ENCODE peak calls at places on chromosomes 2 and 18, in nine cellular contexts. One of them, this sample, is unnamed.

GRCh38 chr2:232333361-232334135 is 45.0 kb upstream of the ALPP start:
- DNase-seq in iPS DF 6.9: no peak
- DNase-seq in GM12878: no peak
- DNase-seq in sigmoid colon: peak; percentile 58
- DNase-seq in right cardiac atrium: no peak
- DNase-seq in CD8-positive, alpha-beta memory T cell: peak; percentile 36
- DNase-seq in heart left ventricle: peak; percentile 18
- DNase-seq in CD4-positive, CD25-positive, alpha-beta regulatory T cell: no peak
- DNase-seq in ovary: no peak
- DNase-seq in this sample: peak; percentile 46

GRCh38 chr2:98522854-98523253 is 78.2 kb downstream of the INPP4A start:
- DNase-seq in iPS DF 6.9: no peak
- DNase-seq in GM12878: no peak
- DNase-seq in sigmoid colon: no peak
- DNase-seq in right cardiac atrium: no peak
- DNase-seq in CD8-positive, alpha-beta memory T cell: no peak
- DNase-seq in heart left ventricle: no peak
- DNase-seq in CD4-positive, CD25-positive, alpha-beta regulatory T cell: no peak
- DNase-seq in ovary: no peak
- DNase-seq in this sample: no peak

GRCh38 chr2:202237787-202238233 is 587 bp downstream of the SUMO1 start:
- DNase-seq in iPS DF 6.9: no peak
- DNase-seq in GM12878: no peak
- DNase-seq in sigmoid colon: peak; percentile 66
- DNase-seq in right cardiac atrium: peak; percentile 23
- DNase-seq in CD8-positive, alpha-beta memory T cell: no peak
- DNase-seq in heart left ventricle: peak; percentile 30
- DNase-seq in CD4-positive, CD25-positive, alpha-beta regulatory T cell: no peak
- DNase-seq in ovary: no peak
- DNase-seq in this sample: peak; percentile 63

GRCh38 chr2:30688956-30689401 is 118.3 kb downstream of the CAPN13 start:
- DNase-seq in iPS DF 6.9: no peak
- DNase-seq in GM12878: no peak
- DNase-seq in sigmoid colon: peak; percentile 60
- DNase-seq in right cardiac atrium: peak; percentile 41
- DNase-seq in CD8-positive, alpha-beta memory T cell: no peak
- DNase-seq in heart left ventricle: peak; percentile 75
- DNase-seq in CD4-positive, CD25-positive, alpha-beta regulatory T cell: no peak
- DNase-seq in ovary: no peak
- DNase-seq in this sample: no peak

GRCh38 chr18:49794740-49795139 is 18.6 kb downstream of the ACAA2 start:
- DNase-seq in iPS DF 6.9: no peak
- DNase-seq in GM12878: no peak
- DNase-seq in sigmoid colon: no peak
- DNase-seq in right cardiac atrium: no peak
- DNase-seq in CD8-positive, alpha-beta memory T cell: no peak
- DNase-seq in heart left ventricle: no peak
- DNase-seq in CD4-positive, CD25-positive, alpha-beta regulatory T cell: no peak
- DNase-seq in ovary: no peak
- DNase-seq in this sample: no peak

GRCh38 chr2:73156539-73157124 is 43.9 kb upstream of the RAB11FIP5 start:
- DNase-seq in iPS DF 6.9: peak; percentile 77
- DNase-seq in GM12878: no peak
- DNase-seq in sigmoid colon: peak; percentile 78
- DNase-seq in right cardiac atrium: peak; percentile 74
- DNase-seq in CD8-positive, alpha-beta memory T cell: peak; percentile 51
- DNase-seq in heart left ventricle: peak; percentile 70
- DNase-seq in CD4-positive, CD25-positive, alpha-beta regulatory T cell: peak; percentile 8
- DNase-seq in ovary: no peak
- DNase-seq in this sample: peak; percentile 79

GRCh38 chr18:6605115-6605869 is 124.2 kb upstream of the ARHGAP28 start:
- DNase-seq in iPS DF 6.9: no peak
- DNase-seq in GM12878: no peak
- DNase-seq in sigmoid colon: no peak
- DNase-seq in right cardiac atrium: no peak
- DNase-seq in CD8-positive, alpha-beta memory T cell: no peak
- DNase-seq in heart left ventricle: no peak
- DNase-seq in CD4-positive, CD25-positive, alpha-beta regulatory T cell: no peak
- DNase-seq in ovary: no peak
- DNase-seq in this sample: no peak

GRCh38 chr2:64374686-64375085 is 79.3 kb upstream of the LGALSL start:
- DNase-seq in iPS DF 6.9: no peak
- DNase-seq in GM12878: no peak
- DNase-seq in sigmoid colon: no peak
- DNase-seq in right cardiac atrium: peak; percentile 43
- DNase-seq in CD8-positive, alpha-beta memory T cell: no peak
- DNase-seq in heart left ventricle: peak; percentile 56
- DNase-seq in CD4-positive, CD25-positive, alpha-beta regulatory T cell: no peak
- DNase-seq in ovary: no peak
- DNase-seq in this sample: no peak

GRCh38 chr2:96828436-96828835 is 12.4 kb downstream of the CNNM3 start:
- DNase-seq in iPS DF 6.9: no peak
- DNase-seq in GM12878: no peak
- DNase-seq in sigmoid colon: no peak
- DNase-seq in right cardiac atrium: no peak
- DNase-seq in CD8-positive, alpha-beta memory T cell: no peak
- DNase-seq in heart left ventricle: no peak
- DNase-seq in CD4-positive, CD25-positive, alpha-beta regulatory T cell: no peak
- DNase-seq in ovary: no peak
- DNase-seq in this sample: no peak

GRCh38 chr2:231383701-231384435 is 11.6 kb upstream of the B3GNT7 start:
- DNase-seq in iPS DF 6.9: no peak
- DNase-seq in GM12878: no peak
- DNase-seq in sigmoid colon: no peak
- DNase-seq in right cardiac atrium: no peak
- DNase-seq in CD8-positive, alpha-beta memory T cell: no peak
- DNase-seq in heart left ventricle: no peak
- DNase-seq in CD4-positive, CD25-positive, alpha-beta regulatory T cell: no peak
- DNase-seq in ovary: no peak
- DNase-seq in this sample: no peak

GRCh38 chr2:240687741-240688562 is 3.7 kb upstream of the AQP12A start:
- DNase-seq in iPS DF 6.9: no peak
- DNase-seq in GM12878: no peak
- DNase-seq in sigmoid colon: no peak
- DNase-seq in right cardiac atrium: no peak
- DNase-seq in CD8-positive, alpha-beta memory T cell: no peak
- DNase-seq in heart left ventricle: no peak
- DNase-seq in CD4-positive, CD25-positive, alpha-beta regulatory T cell: no peak
- DNase-seq in ovary: no peak
- DNase-seq in this sample: no peak

GRCh38 chr2:55010149-55010591 is 40.1 kb downstream of the RTN4 start:
- DNase-seq in iPS DF 6.9: no peak
- DNase-seq in GM12878: peak; percentile 60
- DNase-seq in sigmoid colon: peak; percentile 73
- DNase-seq in right cardiac atrium: no peak
- DNase-seq in CD8-positive, alpha-beta memory T cell: peak; percentile 72
- DNase-seq in heart left ventricle: peak; percentile 37
- DNase-seq in CD4-positive, CD25-positive, alpha-beta regulatory T cell: peak; percentile 17
- DNase-seq in ovary: no peak
- DNase-seq in this sample: peak; percentile 35

GRCh38 chr2:19623488-19623887 is 265.1 kb upstream of the OSR1 start:
- DNase-seq in iPS DF 6.9: no peak
- DNase-seq in GM12878: no peak
- DNase-seq in sigmoid colon: no peak
- DNase-seq in right cardiac atrium: no peak
- DNase-seq in CD8-positive, alpha-beta memory T cell: no peak
- DNase-seq in heart left ventricle: no peak
- DNase-seq in CD4-positive, CD25-positive, alpha-beta regulatory T cell: no peak
- DNase-seq in ovary: no peak
- DNase-seq in this sample: no peak

GRCh38 chr2:138632066-138632465 is 130.5 kb downstream of the SPOPL start:
- DNase-seq in iPS DF 6.9: no peak
- DNase-seq in GM12878: no peak
- DNase-seq in sigmoid colon: no peak
- DNase-seq in right cardiac atrium: no peak
- DNase-seq in CD8-positive, alpha-beta memory T cell: no peak
- DNase-seq in heart left ventricle: no peak
- DNase-seq in CD4-positive, CD25-positive, alpha-beta regulatory T cell: no peak
- DNase-seq in ovary: no peak
- DNase-seq in this sample: no peak

GRCh38 chr18:3651266-3651665 is 201.3 kb downstream of the TGIF1 start:
- DNase-seq in iPS DF 6.9: no peak
- DNase-seq in GM12878: no peak
- DNase-seq in sigmoid colon: no peak
- DNase-seq in right cardiac atrium: no peak
- DNase-seq in CD8-positive, alpha-beta memory T cell: no peak
- DNase-seq in heart left ventricle: no peak
- DNase-seq in CD4-positive, CD25-positive, alpha-beta regulatory T cell: no peak
- DNase-seq in ovary: no peak
- DNase-seq in this sample: no peak

GRCh38 chr2:213148572-213149331 is 2.7 kb downstream of the IKZF2 start:
- DNase-seq in iPS DF 6.9: no peak
- DNase-seq in GM12878: no peak
- DNase-seq in sigmoid colon: no peak
- DNase-seq in right cardiac atrium: no peak
- DNase-seq in CD8-positive, alpha-beta memory T cell: no peak
- DNase-seq in heart left ventricle: no peak
- DNase-seq in CD4-positive, CD25-positive, alpha-beta regulatory T cell: no peak
- DNase-seq in ovary: no peak
- DNase-seq in this sample: no peak

DNA sequence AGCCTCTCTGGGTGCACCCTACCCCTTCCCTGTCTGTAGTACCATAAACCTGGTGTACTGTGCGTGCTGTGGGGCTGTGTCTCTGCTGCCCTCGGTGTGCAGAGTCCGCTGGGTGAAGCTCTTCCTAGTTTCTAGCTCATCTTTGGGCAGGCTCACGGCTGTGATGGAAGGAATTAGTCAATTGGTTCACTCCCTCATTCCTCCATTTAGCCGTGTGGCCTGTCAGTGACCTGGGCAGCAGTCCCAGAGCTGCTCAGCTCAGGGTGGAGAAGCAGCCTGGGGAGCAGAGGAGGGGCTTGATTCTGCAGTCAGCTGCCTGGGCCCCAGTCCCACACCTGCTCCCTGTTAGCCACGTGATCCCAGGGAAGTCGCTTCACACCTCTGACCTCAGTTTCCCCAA is 133.1 kb upstream of the HDAC4 start:
- DNase-seq in iPS DF 6.9: no peak
- DNase-seq in GM12878: no peak
- DNase-seq in sigmoid colon: no peak
- DNase-seq in right cardiac atrium: peak; percentile 49
- DNase-seq in CD8-positive, alpha-beta memory T cell: peak; percentile 8
- DNase-seq in heart left ventricle: peak; percentile 48
- DNase-seq in CD4-positive, CD25-positive, alpha-beta regulatory T cell: no peak
- DNase-seq in ovary: peak; percentile 52
- DNase-seq in this sample: no peak
- H3K9me3 ChIP-seq in iPS DF 6.9: no peaks in the 10 kb centered on the region
- H3K9me3 ChIP-seq in GM12878: no peaks in the 10 kb centered on the region
- H3K9me3 ChIP-seq in sigmoid colon: peaks cover 3% of the 10 kb centered on the region
- H3K9me3 ChIP-seq in right cardiac atrium: no peaks in the 10 kb centered on the region
- H3K9me3 ChIP-seq in CD8-positive, alpha-beta memory T cell: no peaks in the 10 kb centered on the region
- H3K9me3 ChIP-seq in heart left ventricle: peaks cover 5% of the 10 kb centered on the region
- H3K9me3 ChIP-seq in CD4-positive, CD25-positive, alpha-beta regulatory T cell: no peaks in the 10 kb centered on the region
- H3K9me3 ChIP-seq in ovary: peaks cover 5% of the 10 kb centered on the region
- H3K9me3 ChIP-seq in this sample: no peaks in the 10 kb centered on the region

GRCh38 chr2:95042472-95043271 is 17.2 kb downstream of the MAL start:
- DNase-seq in iPS DF 6.9: no peak
- DNase-seq in GM12878: no peak
- DNase-seq in sigmoid colon: peak; percentile 49
- DNase-seq in right cardiac atrium: no peak
- DNase-seq in CD8-positive, alpha-beta memory T cell: no peak
- DNase-seq in heart left ventricle: no peak
- DNase-seq in CD4-positive, CD25-positive, alpha-beta regulatory T cell: no peak
- DNase-seq in ovary: no peak
- DNase-seq in this sample: no peak

GRCh38 chr2:95044598-95044997 is 19.1 kb downstream of the MAL start:
- DNase-seq in iPS DF 6.9: no peak
- DNase-seq in GM12878: no peak
- DNase-seq in sigmoid colon: peak; percentile 49
- DNase-seq in right cardiac atrium: no peak
- DNase-seq in CD8-positive, alpha-beta memory T cell: no peak
- DNase-seq in heart left ventricle: no peak
- DNase-seq in CD4-positive, CD25-positive, alpha-beta regulatory T cell: no peak
- DNase-seq in ovary: no peak
- DNase-seq in this sample: no peak

GRCh38 chr2:95041824-95042442 is 16.4 kb downstream of the MAL start:
- DNase-seq in iPS DF 6.9: no peak
- DNase-seq in GM12878: no peak
- DNase-seq in sigmoid colon: no peak
- DNase-seq in right cardiac atrium: no peak
- DNase-seq in CD8-positive, alpha-beta memory T cell: no peak
- DNase-seq in heart left ventricle: no peak
- DNase-seq in CD4-positive, CD25-positive, alpha-beta regulatory T cell: no peak
- DNase-seq in ovary: no peak
- DNase-seq in this sample: no peak

GRCh38 chr2:95041060-95041823 is 15.7 kb downstream of the MAL start:
- DNase-seq in iPS DF 6.9: no peak
- DNase-seq in GM12878: no peak
- DNase-seq in sigmoid colon: peak; percentile 61
- DNase-seq in right cardiac atrium: no peak
- DNase-seq in CD8-positive, alpha-beta memory T cell: no peak
- DNase-seq in heart left ventricle: no peak
- DNase-seq in CD4-positive, CD25-positive, alpha-beta regulatory T cell: no peak
- DNase-seq in ovary: no peak
- DNase-seq in this sample: no peak

GRCh38 chr2:95043300-95043786 is 17.8 kb downstream of the MAL start:
- DNase-seq in iPS DF 6.9: no peak
- DNase-seq in GM12878: peak; percentile 75
- DNase-seq in sigmoid colon: peak; percentile 92
- DNase-seq in right cardiac atrium: peak; percentile 95
- DNase-seq in CD8-positive, alpha-beta memory T cell: no peak
- DNase-seq in heart left ventricle: peak; percentile 95
- DNase-seq in CD4-positive, CD25-positive, alpha-beta regulatory T cell: no peak
- DNase-seq in ovary: no peak
- DNase-seq in this sample: no peak
- H3K27ac ChIP-seq in iPS DF 6.9: no peak overlapping the region
- H3K27ac ChIP-seq in GM12878: peak overlapping the region; percentile 51
- H3K27ac ChIP-seq in sigmoid colon: peak overlapping the region; percentile 79
- H3K27ac ChIP-seq in right cardiac atrium: peak overlapping the region; percentile 94
- H3K27ac ChIP-seq in CD8-positive, alpha-beta memory T cell: no peak overlapping the region
- H3K27ac ChIP-seq in heart left ventricle: peak overlapping the region; percentile 60
- H3K27ac ChIP-seq in CD4-positive, CD25-positive, alpha-beta regulatory T cell: no peak overlapping the region
- H3K27ac ChIP-seq in ovary: no peak overlapping the region
- H3K27ac ChIP-seq in this sample: no peak overlapping the region

GRCh38 chr2:170236639-170237037 is 58.7 kb downstream of the MYO3B start:
- DNase-seq in iPS DF 6.9: no peak
- DNase-seq in GM12878: no peak
- DNase-seq in sigmoid colon: no peak
- DNase-seq in right cardiac atrium: no peak
- DNase-seq in CD8-positive, alpha-beta memory T cell: no peak
- DNase-seq in heart left ventricle: no peak
- DNase-seq in CD4-positive, CD25-positive, alpha-beta regulatory T cell: no peak
- DNase-seq in ovary: no peak
- DNase-seq in this sample: no peak
- H3K4me3 ChIP-seq in iPS DF 6.9: no peak overlapping the region
- H3K4me3 ChIP-seq in GM12878: no peak overlapping the region
- H3K4me3 ChIP-seq in sigmoid colon: no peak overlapping the region
- H3K4me3 ChIP-seq in right cardiac atrium: no peak overlapping the region
- H3K4me3 ChIP-seq in CD8-positive, alpha-beta memory T cell: no peak overlapping the region
- H3K4me3 ChIP-seq in heart left ventricle: no peak overlapping the region
- H3K4me3 ChIP-seq in CD4-positive, CD25-positive, alpha-beta regulatory T cell: no peak overlapping the region
- H3K4me3 ChIP-seq in ovary: no peak overlapping the region
- H3K4me3 ChIP-seq in this sample: no peak overlapping the region

DNA sequence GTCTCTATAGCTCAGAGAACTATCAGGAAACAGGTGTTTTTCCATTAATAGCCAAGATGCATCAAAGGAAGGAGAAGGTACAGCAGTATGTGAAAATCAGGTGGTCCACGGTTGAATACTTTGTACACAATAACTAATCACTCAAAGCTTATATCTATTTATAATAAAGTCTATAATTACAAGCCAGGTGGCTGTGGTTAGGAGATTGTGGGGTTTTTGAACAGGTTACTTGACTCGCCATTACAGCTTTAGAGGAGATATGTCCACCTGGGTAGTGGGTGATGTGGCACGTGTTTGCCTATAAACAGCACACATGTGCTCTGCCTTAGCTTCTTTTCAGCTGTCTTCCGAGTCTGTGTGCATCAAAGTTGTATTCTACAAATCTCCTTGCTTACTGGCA is 892.2 kb upstream of the ZEB2 start:
- DNase-seq in iPS DF 6.9: no peak
- DNase-seq in GM12878: no peak
- DNase-seq in sigmoid colon: no peak
- DNase-seq in right cardiac atrium: no peak
- DNase-seq in CD8-positive, alpha-beta memory T cell: no peak
- DNase-seq in heart left ventricle: no peak
- DNase-seq in CD4-positive, CD25-positive, alpha-beta regulatory T cell: no peak
- DNase-seq in ovary: no peak
- DNase-seq in this sample: no peak
- H3K9me3 ChIP-seq in iPS DF 6.9: no peaks in the 10 kb centered on the region
- H3K9me3 ChIP-seq in GM12878: no peaks in the 10 kb centered on the region
- H3K9me3 ChIP-seq in sigmoid colon: no peaks in the 10 kb centered on the region
- H3K9me3 ChIP-seq in right cardiac atrium: no peaks in the 10 kb centered on the region
- H3K9me3 ChIP-seq in CD8-positive, alpha-beta memory T cell: no peaks in the 10 kb centered on the region
- H3K9me3 ChIP-seq in heart left ventricle: no peaks in the 10 kb centered on the region
- H3K9me3 ChIP-seq in CD4-positive, CD25-positive, alpha-beta regulatory T cell: no peaks in the 10 kb centered on the region
- H3K9me3 ChIP-seq in ovary: no peaks in the 10 kb centered on the region
- H3K9me3 ChIP-seq in this sample: no peaks in the 10 kb centered on the region

This sample was measured in ascending aorta.